ENCODE peak calls at places on chromosome 15, in five cellular contexts. One of them, this sample, is unnamed.

GRCh38 chr15:68003297-68003696 is 50.8 kb upstream of the PIAS1 start:
- DNase-seq in effector CD4-positive, alpha-beta T cell: no peak
- DNase-seq in EL: no peak
- DNase-seq in stomach: no peak
- DNase-seq in AML-193: no peak
- DNase-seq in this sample: no peak

GRCh38 chr15:25345943-25346342 is 92.9 kb downstream of the UBE3A start:
- DNase-seq in effector CD4-positive, alpha-beta T cell: no peak
- DNase-seq in EL: peak
- DNase-seq in stomach: no peak
- DNase-seq in AML-193: no peak
- DNase-seq in this sample: peak

GRCh38 chr15:68436680-68437079 is 4.7 kb upstream of the ITGA11 start:
- DNase-seq in effector CD4-positive, alpha-beta T cell: no peak
- DNase-seq in EL: no peak
- DNase-seq in stomach: no peak
- DNase-seq in AML-193: no peak
- DNase-seq in this sample: no peak

GRCh38 chr15:81308260-81308659 is 15.7 kb downstream of the STARD5 start:
- DNase-seq in effector CD4-positive, alpha-beta T cell: no peak
- DNase-seq in EL: no peak
- DNase-seq in stomach: no peak
- DNase-seq in AML-193: no peak
- DNase-seq in this sample: no peak

GRCh38 chr15:78194568-78194925 is 39.8 kb downstream of the ACSBG1 start:
- DNase-seq in effector CD4-positive, alpha-beta T cell: no peak
- DNase-seq in EL: no peak
- DNase-seq in stomach: peak
- DNase-seq in AML-193: no peak
- DNase-seq in this sample: no peak

GRCh38 chr15:44801368-44801767 is 65.0 kb downstream of the TRIM69 start:
- DNase-seq in effector CD4-positive, alpha-beta T cell: no peak
- DNase-seq in EL: no peak
- DNase-seq in stomach: no peak
- DNase-seq in AML-193: no peak
- DNase-seq in this sample: no peak

GRCh38 chr15:40483919-40484318 is 13.1 kb downstream of the CHST14 start:
- DNase-seq in effector CD4-positive, alpha-beta T cell: no peak
- DNase-seq in EL: no peak
- DNase-seq in stomach: no peak
- DNase-seq in AML-193: no peak
- DNase-seq in this sample: no peak

GRCh38 chr15:58517682-58518525 is 86.1 kb downstream of the LIPC start:
- DNase-seq in effector CD4-positive, alpha-beta T cell: no peak
- DNase-seq in EL: no peak
- DNase-seq in stomach: no peak
- DNase-seq in AML-193: peak
- DNase-seq in this sample: no peak

GRCh38 chr15:64566629-64567427 is 106.5 kb downstream of the ZNF609 start:
- DNase-seq in effector CD4-positive, alpha-beta T cell: no peak
- DNase-seq in EL: peak
- DNase-seq in stomach: no peak
- DNase-seq in AML-193: no peak
- DNase-seq in this sample: no peak

GRCh38 chr15:28125673-28126651 is 26.8 kb upstream of the OCA2 start:
- DNase-seq in effector CD4-positive, alpha-beta T cell: no peak
- DNase-seq in EL: peak
- DNase-seq in stomach: no peak
- DNase-seq in AML-193: no peak
- DNase-seq in this sample: no peak

GRCh38 chr15:62985768-62986167 is 56.8 kb upstream of the TPM1 start:
- DNase-seq in effector CD4-positive, alpha-beta T cell: no peak
- DNase-seq in EL: peak
- DNase-seq in stomach: no peak
- DNase-seq in AML-193: no peak
- DNase-seq in this sample: no peak

GRCh38 chr15:73156431-73157191 is 104.3 kb downstream of the NEO1 start:
- DNase-seq in effector CD4-positive, alpha-beta T cell: no peak
- DNase-seq in EL: no peak
- DNase-seq in stomach: no peak
- DNase-seq in AML-193: no peak
- DNase-seq in this sample: no peak

GRCh38 chr15:77659350-77660321 is 26.9 kb upstream of the LINGO1 start:
- DNase-seq in effector CD4-positive, alpha-beta T cell: no peak
- DNase-seq in EL: peak
- DNase-seq in stomach: peak
- DNase-seq in AML-193: peak
- DNase-seq in this sample: peak